ENCODE peak calls at places on chromosome 11, in six cellular contexts. S, N, X, K, F and C are unnamed samples.

GRCh38 chr11:72525466-72525865 is 91.1 kb upstream of the CLPB start:
- DNase-seq in S (no peak), N (no peak), X (peak), K (no peak), F (no peak), C (no peak)

GRCh38 chr11:12435264-12435663 is 57.9 kb downstream of the PARVA start:
- DNase-seq in S (no peak), N (peak), X (no peak), K (no peak), F (no peak), C (no peak)

GRCh38 chr11:106456651-106457050 is 379.2 kb downstream of the AASDHPPT start:
- DNase-seq in S (no peak), N (no peak), X (no peak), K (no peak), F (no peak), C (no peak)

GRCh38 chr11:10076458-10077141 is 217.4 kb downstream of the SBF2 start:
- DNase-seq in S (peak), N (no peak), X (peak), K (peak), F (peak), C (no peak)

GRCh38 chr11:13479688-13480087 is 16.1 kb downstream of the PTH start:
- DNase-seq in S (no peak), N (no peak), X (no peak), K (no peak), F (no peak), C (no peak)

GRCh38 chr11:12706531-12707499 is 32.6 kb downstream of the TEAD1 start:
- DNase-seq in S (no peak), N (no peak), X (peak), K (peak), F (peak), C (peak)

GRCh38 chr11:61091373-61092279 is 10.7 kb upstream of the CD5 start:
- DNase-seq in S (no peak), N (no peak), X (no peak), K (no peak), F (peak), C (no peak)

GRCh38 chr11:122817121-122817520 is 21.2 kb upstream of the CRTAM start:
- DNase-seq in S (peak), N (no peak), X (no peak), K (no peak), F (no peak), C (no peak)

GRCh38 chr11:134640971-134641968 is 229.2 kb upstream of the B3GAT1 start:
- DNase-seq in S (no peak), N (no peak), X (no peak), K (no peak), F (no peak), C (no peak)

GRCh38 chr11:12216542-12217422 is 106.4 kb downstream of the MICAL2 start:
- DNase-seq in S (no peak), N (no peak), X (peak), K (peak), F (peak), C (no peak)

GRCh38 chr11:34481307-34481706 is 32.3 kb downstream of the ELF5 start:
- DNase-seq in S (no peak), N (no peak), X (no peak), K (no peak), F (no peak), C (no peak)

GRCh38 chr11:85299247-85299646 is 327.9 kb downstream of the DLG2 start:
- DNase-seq in S (no peak), N (no peak), X (no peak), K (no peak), F (no peak), C (no peak)

GRCh38 chr11:99015634-99016454 is 4.9 kb upstream of the CNTN5 start:
- DNase-seq in S (peak), N (no peak), X (no peak), K (peak), F (peak), C (no peak)

GRCh38 chr11:20913113-20913512 is 243.7 kb downstream of the NELL1 start:
- DNase-seq in S (no peak), N (no peak), X (no peak), K (no peak), F (no peak), C (no peak)

GRCh38 chr11:19701421-19701820 is 11.2 kb upstream of the NAV2 start:
- DNase-seq in S (no peak), N (no peak), X (no peak), K (no peak), F (no peak), C (no peak)

GRCh38 chr11:19696073-19696472 is 16.6 kb upstream of the NAV2 start:
- DNase-seq in S (no peak), N (no peak), X (no peak), K (no peak), F (no peak), C (no peak)

GRCh38 chr11:19697721-19698121 is 14.9 kb upstream of the NAV2 start:
- DNase-seq in S (no peak), N (no peak), X (no peak), K (no peak), F (no peak), C (no peak)

GRCh38 chr11:19696904-19697303 is 15.7 kb upstream of the NAV2 start:
- DNase-seq in S (no peak), N (no peak), X (no peak), K (no peak), F (no peak), C (no peak)

DNA sequence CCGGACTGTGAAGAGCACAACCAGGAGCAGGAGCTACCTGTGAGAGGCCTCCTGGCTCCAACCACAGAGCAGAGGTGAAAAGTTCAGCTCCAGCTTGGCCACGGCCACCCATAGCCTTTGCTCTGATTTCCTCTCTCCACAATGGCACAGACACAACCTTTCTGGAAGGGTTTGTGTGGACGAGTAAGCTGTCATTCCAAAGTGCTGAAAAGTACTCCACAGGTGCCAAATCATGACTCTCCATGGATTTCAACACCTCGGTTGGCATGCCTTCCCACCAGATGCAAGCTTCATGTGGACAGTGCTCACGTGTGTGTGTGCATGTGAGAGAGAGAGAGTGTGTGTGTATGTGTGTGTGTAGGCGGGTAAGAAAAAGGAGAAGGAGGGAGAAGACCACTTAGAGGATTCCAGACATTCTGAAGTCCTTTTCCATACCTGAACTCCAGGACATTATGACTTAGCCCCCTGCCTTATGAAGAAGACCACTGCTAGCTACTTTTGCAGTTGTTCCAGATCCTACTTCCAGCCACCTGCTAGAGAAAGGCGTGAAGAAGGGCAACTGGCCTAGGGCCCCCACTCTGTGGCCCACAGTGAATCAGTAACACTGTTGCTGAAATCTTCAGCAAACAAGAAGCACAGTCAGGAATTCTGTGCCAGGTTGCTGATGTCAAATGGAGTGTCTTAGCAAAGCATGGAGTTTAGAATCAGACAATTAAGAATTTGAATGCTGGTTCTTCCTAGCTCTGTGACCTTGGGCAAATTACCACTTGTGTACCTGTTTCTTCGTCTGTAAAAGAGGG is 13.9 kb upstream of the NAV2 start:
- DNase-seq in S (no peak), N (no peak), X (no peak), K (no peak), F (no peak), C (no peak)
- TF ChIP-seq POLR2AphosphoS5 in S (no peak), N (peak), X (no peak), K (no peak), F (no peak), C (no peak)

DNA sequence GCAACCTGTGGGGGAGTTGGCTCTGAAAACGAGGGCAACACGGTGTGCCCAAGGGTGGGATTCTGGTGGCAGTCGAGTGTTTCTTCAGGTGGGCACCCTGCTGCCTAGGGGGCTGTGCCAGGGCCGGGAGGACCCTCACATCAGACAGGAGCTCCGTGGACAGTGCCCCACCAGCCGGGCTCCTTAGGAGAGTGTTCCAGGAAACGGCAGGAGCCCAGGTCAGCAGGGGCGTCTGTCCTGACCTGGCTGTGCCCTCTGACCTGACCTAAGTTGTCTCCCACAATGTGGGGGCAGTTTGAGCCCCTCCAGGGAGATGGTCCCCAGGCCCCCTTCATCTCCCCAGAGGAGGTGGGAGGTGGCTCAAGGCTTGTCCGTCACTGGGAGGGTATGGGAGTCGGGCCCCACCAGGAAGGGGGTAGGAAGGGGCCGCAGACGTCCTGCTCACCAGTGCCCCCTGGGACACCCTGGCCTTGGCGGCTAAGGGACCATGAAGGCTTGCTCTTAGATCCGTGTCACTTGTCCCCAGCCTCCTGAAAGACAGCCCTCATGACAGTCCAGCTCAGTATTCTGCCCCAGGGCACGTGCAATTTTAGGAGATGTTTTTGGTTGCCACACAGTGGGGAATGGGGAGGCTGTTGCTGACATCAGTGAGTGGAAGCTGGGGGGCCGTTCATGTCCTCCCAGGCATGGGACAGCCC is 32.2 kb upstream of the GAL start:
- DNase-seq in S (no peak), N (no peak), X (no peak), K (no peak), F (no peak), C (peak)
- H3K27ac ChIP-seq in S (no peak), N (no peak), X (no peak), K (no peak), F (no peak), C (no peak)

GRCh38 chr11:516400-516799 is 9.4 kb upstream of the RNH1 start:
- DNase-seq in S (no peak), N (no peak), X (no peak), K (no peak), F (no peak), C (no peak)

GRCh38 chr11:518463-519202 is 11.6 kb upstream of the RNH1 start:
- DNase-seq in S (peak), N (peak), X (peak), K (peak), F (peak), C (peak)

GRCh38 chr11:514606-515005 is 7.6 kb upstream of the RNH1 start:
- DNase-seq in S (no peak), N (no peak), X (no peak), K (no peak), F (no peak), C (no peak)

GRCh38 chr11:512895-513595 is 6.0 kb upstream of the RNH1 start:
- DNase-seq in S (no peak), N (no peak), X (no peak), K (no peak), F (no peak), C (no peak)

GRCh38 chr11:515131-515530 is 8.1 kb upstream of the RNH1 start:
- DNase-seq in S (no peak), N (no peak), X (no peak), K (no peak), F (no peak), C (no peak)
- TF ChIP-seq POLR2A in S (no peak), N (no peak), X (no peak), K (no peak), F (no peak), C (no peak)

GRCh38 chr11:26583550-26583949 is 11.5 kb upstream of the MUC15 start:
- DNase-seq in S (no peak), N (no peak), X (no peak), K (no peak), F (no peak), C (no peak)
- TF ChIP-seq POLR2AphosphoS5 in S (no peak), N (peak), X (peak), K (no peak), F (no peak), C (peak)

DNA sequence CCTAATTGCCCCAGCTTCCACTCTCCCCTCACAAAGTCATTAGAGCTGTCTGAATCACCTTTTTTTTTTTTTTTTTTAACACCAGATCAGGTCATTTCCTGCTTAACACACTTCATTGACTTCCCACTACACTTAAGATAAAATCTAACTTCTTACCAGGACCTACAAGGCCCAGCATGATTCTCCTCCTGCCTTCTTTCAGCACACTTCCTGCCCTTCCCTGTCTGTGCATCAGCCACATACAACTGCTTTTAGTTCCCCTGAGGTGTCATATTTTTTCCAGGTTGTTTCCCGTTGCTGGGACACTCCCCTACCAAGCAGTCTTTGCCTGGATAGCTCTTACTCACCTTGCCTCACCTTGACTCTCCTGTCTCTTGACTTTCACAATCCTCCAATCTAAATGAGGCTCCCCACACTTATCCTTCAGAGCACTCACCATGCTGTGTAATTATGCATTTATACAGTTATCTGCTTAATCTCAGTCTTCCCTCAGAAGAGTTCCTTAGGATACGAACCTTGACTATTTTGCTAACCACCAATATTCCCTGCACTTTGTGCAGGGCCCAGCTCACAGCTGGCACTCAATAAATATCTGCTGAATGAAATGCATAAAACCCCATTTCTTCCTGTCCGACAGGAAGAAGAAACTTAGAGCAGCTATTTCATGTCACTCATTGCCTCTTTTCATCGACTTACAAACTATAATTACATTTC is 96.6 kb upstream of the AKIP1 start:
- DNase-seq in S (no peak), N (no peak), X (no peak), K (peak), F (no peak), C (no peak)
- H3K27ac ChIP-seq in S (no peak), N (peak), X (no peak), K (no peak), F (no peak), C (peak)

GRCh38 chr11:78416285-78417174 is 1.1 kb downstream of the GAB2 start:
- DNase-seq in S (peak), N (peak), X (peak), K (peak), F (peak), C (peak)
- TF ChIP-seq POLR2A in S (no peak), N (no peak), X (no peak), K (peak), F (peak), C (peak)

GRCh38 chr11:77071077-77071476 is 4.3 kb downstream of the CAPN5 start:
- DNase-seq in S (no peak), N (no peak), X (no peak), K (no peak), F (no peak), C (no peak)
- TF ChIP-seq POLR2AphosphoS5 in S (no peak), N (no peak), X (no peak), K (no peak), F (no peak), C (no peak)

GRCh38 chr11:73974611-73975478 is 7.8 kb downstream of the UCP2 start:
- DNase-seq in S (no peak), N (no peak), X (no peak), K (no peak), F (no peak), C (peak)
- H3K27ac ChIP-seq in S (no peak), N (no peak), X (no peak), K (no peak), F (no peak), C (no peak)

GRCh38 chr11:105429421-105429965 is 180.4 kb upstream of the GRIA4 start:
- DNase-seq in S (no peak), N (no peak), X (no peak), K (no peak), F (no peak), C (no peak)
- TF ChIP-seq POLR2A in S (no peak), N (no peak), X (no peak), K (no peak), F (no peak), C (no peak)